ENCODE peak calls at places on chromosomes 4 and X, in nine cellular contexts. G is OCI-LY7, F is hepatocyte, C is left ventricle myocardium inferior, Y is fibroblast of mammary gland, R is HFF-Myc, S is stomach, K is cardiac fibroblast, B is activated B cell treated with CpG ODN at 0.5 μM for 24 hours. E is an unnamed sample.

GRCh38 chr4:113828712-113829111 is 67.2 kb upstream of the CAMK2D start:
- DNase-seq in F (no peak), K (no peak), S (no peak), B (no peak), C (no peak), G (no peak), R (no peak), Y (no peak), E (no peak)

GRCh38 chr4:149973181-149973580 is 105.1 kb upstream of the DCLK2 start:
- DNase-seq in G (no peak), B (no peak), S (no peak), R (no peak), F (no peak), C (no peak), K (no peak), Y (no peak), E (no peak)

GRCh38 chrX:145735036-145735435 is 82.6 kb upstream of the SLITRK2 start:
- DNase-seq in C (no peak), S (no peak), G (no peak), Y (peak), F (no peak), K (peak), R (no peak), B (no peak), E (no peak)

GRCh38 chrX:23514082-23514481 is 153.2 kb upstream of the PRDX4 start:
- DNase-seq in C (no peak), F (no peak), B (no peak), Y (no peak), G (no peak), R (no peak), S (no peak), K (no peak), E (no peak)

GRCh38 chr4:2290974-2291704 is 29.2 kb upstream of the MXD4 start:
- DNase-seq in B (peak), K (no peak), C (no peak), Y (no peak), F (peak), G (peak), S (peak), R (no peak), E (no peak)

GRCh38 chr4:15855804-15856475 is 77.8 kb downstream of the CD38 start:
- DNase-seq in F (no peak), C (peak), R (no peak), G (no peak), K (peak), Y (no peak), B (no peak), S (no peak), E (no peak)

GRCh38 chr4:85825937-85826678 is 351.2 kb downstream of the ARHGAP24 start:
- DNase-seq in K (peak), C (no peak), G (no peak), B (no peak), Y (peak), F (peak), S (peak), R (peak), E (no peak)

GRCh38 chr4:20352172-20352431 is 100.4 kb downstream of the SLIT2 start:
- DNase-seq in B (no peak), K (no peak), R (no peak), C (no peak), Y (no peak), G (no peak), F (no peak), S (no peak), E (no peak)

GRCh38 chr4:66187175-66187720 is 517.0 kb upstream of the EPHA5 start:
- DNase-seq in S (no peak), R (no peak), C (no peak), Y (no peak), G (no peak), F (no peak), K (no peak), B (no peak), E (no peak)

GRCh38 chrX:65706041-65706828 is 38.8 kb downstream of the MSN start:
- DNase-seq in K (peak), B (peak), C (peak), F (no peak), R (peak), S (no peak), Y (peak), G (no peak), E (peak)

GRCh38 chr4:172392741-172393140 is 579.5 kb downstream of the GALNTL6 start:
- DNase-seq in B (no peak), S (no peak), G (no peak), F (no peak), Y (no peak), K (no peak), C (no peak), R (no peak), E (no peak)

GRCh38 chr4:113901994-113902787 is 77.3 kb downstream of the ARSJ start:
- DNase-seq in F (peak), S (peak), C (no peak), R (no peak), G (no peak), B (no peak), Y (no peak), K (no peak), E (no peak)

GRCh38 chr4:58776627-58777026 is 1666.4 kb upstream of the IGFBP7 start:
- DNase-seq in F (peak), B (no peak), S (no peak), G (no peak), Y (peak), R (no peak), K (peak), C (no peak), E (peak)

GRCh38 chr4:75016472-75016871 is 83.6 kb downstream of the PARM1 start:
- DNase-seq in R (no peak), B (no peak), Y (no peak), G (no peak), F (peak), C (no peak), S (no peak), K (no peak), E (no peak)

GRCh38 chr4:94304365-94304971 is 38.2 kb downstream of the HPGDS start:
- DNase-seq in C (no peak), S (no peak), B (no peak), Y (peak), G (peak), K (peak), R (peak), F (peak), E (peak)

GRCh38 chr4:144868309-144868708 is 222.4 kb downstream of the HHIP start:
- DNase-seq in K (no peak), S (no peak), F (peak), G (no peak), R (no peak), Y (no peak), B (no peak), C (no peak), E (no peak)

GRCh38 chr4:137063961-137064360 is 468.3 kb downstream of the PCDH18 start:
- DNase-seq in Y (no peak), F (no peak), K (no peak), G (no peak), B (no peak), C (no peak), R (no peak), S (no peak), E (no peak)

GRCh38 chr4:166994686-166995085 is 239.6 kb downstream of the SPOCK3 start:
- DNase-seq in S (no peak), C (no peak), Y (no peak), K (no peak), R (no peak), B (no peak), F (no peak), G (no peak), E (no peak)

GRCh38 chr4:184645904-184646610 is 3.2 kb downstream of the CASP3 start:
- DNase-seq in K (no peak), G (no peak), Y (no peak), B (no peak), R (no peak), S (no peak), C (no peak), F (no peak), E (no peak)

GRCh38 chrX:130869239-130869638 is 33.8 kb downstream of the ENOX2 start:
- DNase-seq in G (no peak), C (no peak), K (no peak), B (no peak), F (no peak), Y (no peak), S (no peak), R (no peak), E (no peak)

GRCh38 chr4:178275671-178276360 is 833.6 kb upstream of the AGA start:
- DNase-seq in S (no peak), Y (no peak), F (no peak), G (no peak), R (no peak), K (no peak), B (no peak), C (no peak), E (no peak)

GRCh38 chr4:112973897-112974296 is 75.6 kb upstream of the ANK2 start:
- DNase-seq in F (no peak), K (no peak), Y (no peak), S (no peak), C (no peak), G (no peak), B (no peak), R (no peak), E (no peak)

GRCh38 chrX:114344756-114345155 is 239.1 kb upstream of the HTR2C start:
- DNase-seq in G (peak), S (no peak), K (peak), C (no peak), F (peak), R (no peak), B (no peak), Y (peak), E (peak)
- TF ChIP-seq CTCF in G (peak), S (no peak), K (peak), C (peak), F (peak), R (peak), B (no peak), Y (peak), E (peak)

GRCh38 chr4:6548201-6548881 is 26.6 kb upstream of the MAN2B2 start:
- DNase-seq in C (peak), F (no peak), S (no peak), K (peak), B (no peak), R (no peak), Y (peak), G (peak), E (peak)
- TF ChIP-seq CTCF in C (peak), F (peak), S (no peak), K (peak), B (no peak), R (peak), Y (peak), G (peak), E (peak)

DNA sequence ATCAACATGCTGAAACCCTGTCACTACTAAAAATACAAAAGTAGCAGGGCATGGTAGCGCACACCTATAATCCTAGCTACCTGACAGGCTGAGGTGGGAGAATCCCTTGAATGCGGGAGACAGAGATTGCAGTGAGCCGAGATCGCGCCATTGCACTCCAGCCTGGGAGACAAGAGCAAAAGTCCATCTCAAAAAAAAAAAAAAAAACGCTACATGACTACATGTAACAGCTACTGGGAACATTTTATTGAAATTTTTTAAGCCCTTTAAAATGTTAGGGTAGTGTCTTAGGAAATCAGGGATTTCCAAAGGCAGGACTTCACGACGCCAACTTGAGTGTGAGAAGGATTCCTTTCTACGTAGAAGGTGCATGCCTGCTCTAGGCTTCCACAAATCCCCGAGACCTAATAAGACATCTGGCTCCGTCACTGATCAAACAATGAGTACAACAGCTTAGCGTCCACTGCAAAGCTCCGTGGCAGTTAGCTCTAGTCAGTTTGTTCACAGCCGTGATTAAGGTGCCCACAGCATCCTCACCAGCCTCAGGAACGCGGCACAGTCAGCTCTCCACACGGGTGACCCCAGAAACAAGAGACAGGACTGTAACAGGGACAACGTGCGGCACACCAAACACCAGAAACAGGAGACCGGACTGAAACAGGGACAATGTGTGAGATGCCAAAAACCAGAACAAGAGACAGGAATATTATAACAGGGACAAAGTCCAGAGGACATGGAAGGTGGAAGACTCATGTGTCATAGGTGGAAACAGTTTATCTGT is 33.7 kb downstream of the DHRSX start:
- DNase-seq in G (no peak), F (peak), S (no peak), Y (no peak), B (no peak), K (no peak), R (no peak), C (no peak), E (no peak)
- TF ChIP-seq CTCF in G (no peak), F (no peak), S (no peak), Y (no peak), B (no peak), K (no peak), R (no peak), C (no peak), E (no peak)

DNA sequence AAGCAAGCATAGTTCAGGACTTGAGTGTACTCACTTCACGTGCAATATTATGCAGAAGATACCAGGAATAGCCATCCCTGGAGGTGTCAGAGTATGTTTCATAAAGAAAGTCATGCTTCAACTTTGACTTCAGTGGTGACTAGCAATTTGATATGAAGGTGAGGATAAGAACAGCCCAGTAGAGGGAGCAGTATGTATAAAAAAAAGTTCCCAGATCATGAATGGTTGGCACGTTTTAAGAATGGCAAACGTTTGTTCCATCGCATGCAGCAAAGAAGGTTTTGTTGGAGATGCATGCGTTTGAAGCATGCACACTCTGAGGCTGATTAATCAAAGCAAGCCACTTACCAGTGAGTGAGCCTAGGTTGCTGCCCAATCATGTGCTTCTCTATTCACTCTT is 33.5 kb upstream of the SLITRK4 start:
- DNase-seq in C (no peak), R (no peak), S (no peak), G (no peak), B (no peak), F (peak), Y (peak), K (peak), E (peak)
- TF ChIP-seq CTCF in C (no peak), R (no peak), S (no peak), G (peak), B (no peak), F (peak), Y (peak), K (peak), E (peak)

DNA sequence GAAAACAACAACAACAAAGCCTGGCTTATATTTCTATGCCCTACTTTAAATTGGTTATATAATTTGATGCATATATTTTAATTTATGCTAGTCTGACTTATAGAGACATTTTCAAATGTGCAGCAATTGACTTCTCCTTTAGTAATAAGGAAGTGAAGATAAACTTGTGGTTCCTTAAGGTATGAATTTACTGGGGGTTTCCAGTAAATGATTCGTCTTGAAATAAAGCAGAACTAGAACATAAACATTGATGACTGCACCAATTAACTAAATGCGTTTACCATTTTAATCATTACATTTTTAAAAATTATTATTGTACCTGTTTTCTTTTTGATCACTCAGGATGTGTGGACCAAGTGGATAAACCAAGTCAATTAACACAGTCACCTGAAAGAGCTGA is 99.6 kb upstream of the CCSER1 start:
- DNase-seq in Y (no peak), R (no peak), F (no peak), C (no peak), B (no peak), K (no peak), G (no peak), S (no peak), E (no peak)
- TF ChIP-seq CTCF in Y (no peak), R (no peak), F (no peak), C (no peak), B (no peak), K (no peak), G (no peak), S (no peak), E (no peak)

E was measured in RWPE1.